ENCODE peak calls at places on chromosomes 11 and 22, in eight cellular contexts. One of them, this sample, is unnamed.

GRCh38 chr11:105229758-105230157 is 90.2 kb upstream of the CARD18 start:
- DNase-seq in GM23248: no peak
- DNase-seq in mesendoderm: no peak
- DNase-seq in mesenchymal stem cell: peak; percentile 47
- DNase-seq in MM.1S: no peak
- DNase-seq in SK-N-SH: no peak
- DNase-seq in H9: no peak
- DNase-seq in fibroblast of lung: no peak
- DNase-seq in this sample: no peak

GRCh38 chr22:28978158-28978557 is 83.5 kb downstream of the C22orf31 start:
- DNase-seq in H9: no peak
- DNase-seq in MM.1S: peak; percentile 38
- DNase-seq in SK-N-SH: no peak
- DNase-seq in fibroblast of lung: peak; percentile 75
- DNase-seq in mesendoderm: no peak
- DNase-seq in GM23248: peak; percentile 75
- DNase-seq in mesenchymal stem cell: peak; percentile 36
- DNase-seq in this sample: peak; percentile 65

GRCh38 chr11:68090706-68091105 is 30.5 kb downstream of the CHKA start:
- DNase-seq in MM.1S: no peak
- DNase-seq in mesendoderm: no peak
- DNase-seq in SK-N-SH: no peak
- DNase-seq in fibroblast of lung: peak; percentile 30
- DNase-seq in mesenchymal stem cell: no peak
- DNase-seq in GM23248: no peak
- DNase-seq in H9: no peak
- DNase-seq in this sample: peak; percentile 8

GRCh38 chr11:130037058-130037457 is 32.6 kb upstream of the APLP2 start:
- DNase-seq in MM.1S: no peak
- DNase-seq in H9: no peak
- DNase-seq in GM23248: peak; percentile 92
- DNase-seq in fibroblast of lung: peak; percentile 90
- DNase-seq in mesendoderm: peak; percentile 18
- DNase-seq in SK-N-SH: no peak
- DNase-seq in mesenchymal stem cell: peak; percentile 56
- DNase-seq in this sample: peak; percentile 86

GRCh38 chr11:43852057-43852636 is 28.5 kb upstream of the ALKBH3 start:
- DNase-seq in GM23248: peak; percentile 76
- DNase-seq in mesenchymal stem cell: peak; percentile 82
- DNase-seq in H9: peak; percentile 67
- DNase-seq in SK-N-SH: peak; percentile 73
- DNase-seq in MM.1S: peak; percentile 67
- DNase-seq in fibroblast of lung: peak; percentile 66
- DNase-seq in mesendoderm: peak; percentile 84
- DNase-seq in this sample: peak; percentile 51

GRCh38 chr11:1041936-1042608 is 5.6 kb upstream of the MUC6 start:
- DNase-seq in fibroblast of lung: no peak
- DNase-seq in MM.1S: no peak
- DNase-seq in GM23248: no peak
- DNase-seq in mesenchymal stem cell: no peak
- DNase-seq in mesendoderm: no peak
- DNase-seq in SK-N-SH: peak; percentile 67
- DNase-seq in H9: no peak
- DNase-seq in this sample: no peak

GRCh38 chr11:70544774-70545625 is 146.7 kb downstream of the CTTN start:
- DNase-seq in GM23248: peak; percentile 23
- DNase-seq in mesendoderm: peak; percentile 69
- DNase-seq in MM.1S: no peak
- DNase-seq in mesenchymal stem cell: peak; percentile 22
- DNase-seq in H9: peak; percentile 79
- DNase-seq in SK-N-SH: no peak
- DNase-seq in fibroblast of lung: peak; percentile 83
- DNase-seq in this sample: peak; percentile 70

GRCh38 chr22:46061124-46061410 is 84.1 kb upstream of the WNT7B start:
- DNase-seq in mesenchymal stem cell: no peak
- DNase-seq in H9: no peak
- DNase-seq in mesendoderm: no peak
- DNase-seq in MM.1S: no peak
- DNase-seq in GM23248: no peak
- DNase-seq in SK-N-SH: no peak
- DNase-seq in fibroblast of lung: no peak
- DNase-seq in this sample: no peak

GRCh38 chr22:27144345-27144744 is 487.0 kb downstream of the MIAT start:
- DNase-seq in MM.1S: no peak
- DNase-seq in fibroblast of lung: no peak
- DNase-seq in mesendoderm: peak; percentile 42
- DNase-seq in mesenchymal stem cell: no peak
- DNase-seq in GM23248: no peak
- DNase-seq in H9: no peak
- DNase-seq in SK-N-SH: no peak
- DNase-seq in this sample: no peak

GRCh38 chr11:44607987-44608386 is 42.5 kb downstream of the CD82 start:
- DNase-seq in fibroblast of lung: peak; percentile 61
- DNase-seq in GM23248: peak; percentile 16
- DNase-seq in mesendoderm: no peak
- DNase-seq in mesenchymal stem cell: peak; percentile 85
- DNase-seq in MM.1S: no peak
- DNase-seq in H9: no peak
- DNase-seq in SK-N-SH: no peak
- DNase-seq in this sample: peak; percentile 42

GRCh38 chr11:1750481-1750839 is at the start of gene IFITM10:
- DNase-seq in GM23248: peak; percentile 57
- DNase-seq in fibroblast of lung: no peak
- DNase-seq in H9: no peak
- DNase-seq in mesenchymal stem cell: no peak
- DNase-seq in MM.1S: no peak
- DNase-seq in SK-N-SH: peak; percentile 51
- DNase-seq in mesendoderm: no peak
- DNase-seq in this sample: no peak

GRCh38 chr22:45007946-45008852 is 1.6 kb downstream of the PHF21B start:
- DNase-seq in mesenchymal stem cell: peak; percentile 28
- DNase-seq in SK-N-SH: peak; percentile 64
- DNase-seq in mesendoderm: peak; percentile 86
- DNase-seq in fibroblast of lung: peak; percentile 15
- DNase-seq in H9: peak; percentile 60
- DNase-seq in MM.1S: no peak
- DNase-seq in GM23248: peak; percentile 18
- DNase-seq in this sample: no peak

GRCh38 chr11:108931168-108931567 is 266.3 kb downstream of the DDX10 start:
- DNase-seq in H9: no peak
- DNase-seq in fibroblast of lung: peak; percentile 43
- DNase-seq in mesenchymal stem cell: no peak
- DNase-seq in mesendoderm: no peak
- DNase-seq in MM.1S: no peak
- DNase-seq in GM23248: peak; percentile 66
- DNase-seq in SK-N-SH: no peak
- DNase-seq in this sample: no peak
- H3K4me2 ChIP-seq in H9: no peak overlapping the region
- H3K4me2 ChIP-seq in fibroblast of lung: no peak overlapping the region
- H3K4me2 ChIP-seq in mesenchymal stem cell: no peak overlapping the region
- H3K4me2 ChIP-seq in mesendoderm: no peak overlapping the region
- H3K4me2 ChIP-seq in MM.1S: no peak overlapping the region
- H3K4me2 ChIP-seq in GM23248: peak overlapping the region; percentile 31
- H3K4me2 ChIP-seq in SK-N-SH: peak overlapping the region; percentile 56
- H3K4me2 ChIP-seq in this sample: peak overlapping the region; percentile 67

GRCh38 chr11:80054582-80055165 is 613.8 kb upstream of the TENM4 start:
- DNase-seq in GM23248: no peak
- DNase-seq in mesenchymal stem cell: no peak
- DNase-seq in MM.1S: no peak
- DNase-seq in mesendoderm: no peak
- DNase-seq in H9: no peak
- DNase-seq in fibroblast of lung: no peak
- DNase-seq in SK-N-SH: no peak
- DNase-seq in this sample: no peak
- H3K9ac ChIP-seq in GM23248: no peak overlapping the region
- H3K9ac ChIP-seq in mesenchymal stem cell: no peak overlapping the region
- H3K9ac ChIP-seq in MM.1S: no peak overlapping the region
- H3K9ac ChIP-seq in mesendoderm: no peak overlapping the region
- H3K9ac ChIP-seq in H9: no peak overlapping the region
- H3K9ac ChIP-seq in fibroblast of lung: no peak overlapping the region
- H3K9ac ChIP-seq in SK-N-SH: no peak overlapping the region
- H3K9ac ChIP-seq in this sample: no peak overlapping the region

GRCh38 chr11:66891849-66892660 is 35.2 kb downstream of the LRFN4 start:
- DNase-seq in H9: peak; percentile 82
- DNase-seq in GM23248: peak; percentile 96
- DNase-seq in SK-N-SH: no peak
- DNase-seq in mesenchymal stem cell: peak; percentile 94
- DNase-seq in mesendoderm: peak; percentile 96
- DNase-seq in MM.1S: peak; percentile 47
- DNase-seq in fibroblast of lung: peak; percentile 95
- DNase-seq in this sample: peak; percentile 93

GRCh38 chr11:66887531-66887930 is 30.7 kb downstream of the LRFN4 start:
- DNase-seq in mesendoderm: no peak
- DNase-seq in SK-N-SH: no peak
- DNase-seq in fibroblast of lung: no peak
- DNase-seq in MM.1S: no peak
- DNase-seq in mesenchymal stem cell: no peak
- DNase-seq in H9: no peak
- DNase-seq in GM23248: no peak
- DNase-seq in this sample: no peak

GRCh38 chr11:66888282-66888681 is 31.4 kb downstream of the LRFN4 start:
- DNase-seq in fibroblast of lung: no peak
- DNase-seq in GM23248: no peak
- DNase-seq in SK-N-SH: no peak
- DNase-seq in mesenchymal stem cell: no peak
- DNase-seq in H9: no peak
- DNase-seq in MM.1S: no peak
- DNase-seq in mesendoderm: no peak
- DNase-seq in this sample: no peak

GRCh38 chr11:66892926-66893325 is 36.1 kb downstream of the LRFN4 start:
- DNase-seq in mesendoderm: no peak
- DNase-seq in SK-N-SH: no peak
- DNase-seq in mesenchymal stem cell: peak; percentile 23
- DNase-seq in H9: no peak
- DNase-seq in GM23248: no peak
- DNase-seq in MM.1S: no peak
- DNase-seq in fibroblast of lung: peak; percentile 8
- DNase-seq in this sample: no peak

GRCh38 chr11:66889974-66890373 is 33.1 kb downstream of the LRFN4 start:
- DNase-seq in SK-N-SH: no peak
- DNase-seq in GM23248: no peak
- DNase-seq in fibroblast of lung: peak; percentile 22
- DNase-seq in mesenchymal stem cell: no peak
- DNase-seq in mesendoderm: no peak
- DNase-seq in H9: no peak
- DNase-seq in MM.1S: no peak
- DNase-seq in this sample: no peak
- H3K4me2 ChIP-seq in SK-N-SH: no peak overlapping the region
- H3K4me2 ChIP-seq in GM23248: no peak overlapping the region
- H3K4me2 ChIP-seq in fibroblast of lung: no peak overlapping the region
- H3K4me2 ChIP-seq in mesenchymal stem cell: no peak overlapping the region
- H3K4me2 ChIP-seq in mesendoderm: no peak overlapping the region
- H3K4me2 ChIP-seq in H9: no peak overlapping the region
- H3K4me2 ChIP-seq in MM.1S: no peak overlapping the region
- H3K4me2 ChIP-seq in this sample: no peak overlapping the region

GRCh38 chr11:3700910-3701309 is 29.7 kb upstream of the CHRNA10 start:
- DNase-seq in MM.1S: no peak
- DNase-seq in SK-N-SH: no peak
- DNase-seq in H9: no peak
- DNase-seq in mesenchymal stem cell: no peak
- DNase-seq in mesendoderm: no peak
- DNase-seq in GM23248: no peak
- DNase-seq in fibroblast of lung: no peak
- DNase-seq in this sample: no peak

GRCh38 chr11:3703383-3703782 is 32.2 kb upstream of the CHRNA10 start:
- DNase-seq in GM23248: no peak
- DNase-seq in SK-N-SH: no peak
- DNase-seq in MM.1S: no peak
- DNase-seq in fibroblast of lung: no peak
- DNase-seq in mesenchymal stem cell: no peak
- DNase-seq in H9: no peak
- DNase-seq in mesendoderm: no peak
- DNase-seq in this sample: no peak

GRCh38 chr11:3700410-3700809 is 29.2 kb upstream of the CHRNA10 start:
- DNase-seq in MM.1S: no peak
- DNase-seq in mesenchymal stem cell: no peak
- DNase-seq in GM23248: no peak
- DNase-seq in mesendoderm: no peak
- DNase-seq in fibroblast of lung: no peak
- DNase-seq in SK-N-SH: no peak
- DNase-seq in H9: no peak
- DNase-seq in this sample: no peak
- H3K9ac ChIP-seq in MM.1S: no peak overlapping the region
- H3K9ac ChIP-seq in mesenchymal stem cell: no peak overlapping the region
- H3K9ac ChIP-seq in GM23248: no peak overlapping the region
- H3K9ac ChIP-seq in mesendoderm: no peak overlapping the region
- H3K9ac ChIP-seq in fibroblast of lung: no peak overlapping the region
- H3K9ac ChIP-seq in SK-N-SH: no peak overlapping the region
- H3K9ac ChIP-seq in H9: no peak overlapping the region
- H3K9ac ChIP-seq in this sample: no peak overlapping the region

This sample was measured in astrocyte.